ENCODE peak calls at places on chromosomes 1 and 21, in seven cellular contexts. W, P, V, A, I, L and G are unnamed samples.
A peak's percentile ranks its signal among the peaks of the same experiment; 100 is the strongest.

GRCh38 chr1:117674521-117675400 is 68.9 kb downstream of the TENT5C start:
- DNase-seq in W (no peak), P (peak; percentile 22), V (peak; percentile 38), A (peak; percentile 62), I (no peak), L (no peak), G (peak; percentile 67)

GRCh38 chr1:37602750-37603694 is 7.3 kb upstream of the GNL2 start:
- DNase-seq in W (peak; percentile 81), P (peak; percentile 10), V (peak; percentile 63), A (peak; percentile 28), I (no peak), L (no peak), G (peak; percentile 28)

GRCh38 chr1:116508984-116509980 is 61.5 kb downstream of the CD58 start:
- DNase-seq in W (peak; percentile 83), P (peak; percentile 53), V (no peak), A (peak; percentile 52), I (no peak), L (no peak), G (peak; percentile 85)

GRCh38 chr1:44417351-44418021 is 12.4 kb downstream of the RNF220 start:
- DNase-seq in W (no peak), P (no peak), V (no peak), A (no peak), I (no peak), L (no peak), G (no peak)

GRCh38 chr21:44024895-44025353 is 12.8 kb downstream of the TRAPPC10 start:
- DNase-seq in W (peak; percentile 61), P (no peak), V (no peak), A (peak; percentile 17), I (no peak), L (peak; percentile 52), G (no peak)

GRCh38 chr21:41783476-41784150 is 16.8 kb upstream of the RIPK4 start:
- DNase-seq in W (peak; percentile 35), P (no peak), V (peak; percentile 81), A (peak; percentile 85), I (no peak), L (no peak), G (no peak)

GRCh38 chr1:11341881-11342552 is 69.0 kb downstream of the UBIAD1 start:
- DNase-seq in W (peak; percentile 11), P (no peak), V (no peak), A (no peak), I (no peak), L (no peak), G (no peak)

GRCh38 chr1:209633335-209633997 is 18.8 kb downstream of the LAMB3 start:
- DNase-seq in W (no peak), P (no peak), V (no peak), A (no peak), I (no peak), L (no peak), G (no peak)

GRCh38 chr21:21737186-21737585 is 739.0 kb downstream of the NCAM2 start:
- DNase-seq in W (no peak), P (no peak), V (no peak), A (no peak), I (no peak), L (no peak), G (no peak)

GRCh38 chr21:21730524-21730923 is 732.3 kb downstream of the NCAM2 start:
- DNase-seq in W (no peak), P (no peak), V (no peak), A (no peak), I (no peak), L (no peak), G (no peak)

GRCh38 chr21:21731626-21732025 is 733.4 kb downstream of the NCAM2 start:
- DNase-seq in W (no peak), P (no peak), V (no peak), A (no peak), I (no peak), L (no peak), G (no peak)

DNA sequence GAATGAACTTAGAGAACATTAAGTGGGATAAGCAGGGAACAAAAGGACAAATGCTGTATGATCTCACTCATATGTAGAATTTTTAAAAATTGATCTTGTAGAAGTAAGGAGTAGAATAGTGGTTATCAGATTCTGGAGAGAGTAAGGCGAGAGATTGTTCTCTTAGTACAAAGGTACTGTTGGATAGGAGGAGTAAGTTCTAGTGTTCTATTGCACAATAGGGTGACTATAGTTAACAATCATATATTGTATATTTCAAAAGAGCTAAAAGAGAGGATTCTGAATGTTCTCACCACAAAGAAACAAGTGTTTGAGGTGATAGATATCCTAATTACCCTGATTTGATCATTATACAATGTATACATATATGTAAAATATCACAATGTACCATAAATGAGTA is 735.9 kb downstream of the NCAM2 start:
- DNase-seq in W (no peak), P (no peak), V (no peak), A (no peak), I (no peak), L (no peak), G (no peak)
- H3K9me3 ChIP-seq in W (no peaks in the 10 kb centered on the region), P (no peaks in the 10 kb centered on the region), V (no peaks in the 10 kb centered on the region), A (no peaks in the 10 kb centered on the region), I (no peaks in the 10 kb centered on the region), L (no peaks in the 10 kb centered on the region), G (no peaks in the 10 kb centered on the region)

GRCh38 chr1:238029126-238029525 is 138.4 kb upstream of the ZP4 start:
- DNase-seq in W (no peak), P (no peak), V (no peak), A (no peak), I (no peak), L (no peak), G (no peak)
- H3K9me3 ChIP-seq in W (peaks cover 4% of the 10 kb centered on the region), P (no peaks in the 10 kb centered on the region), V (no peaks in the 10 kb centered on the region), A (no peaks in the 10 kb centered on the region), I (no peaks in the 10 kb centered on the region), L (no peaks in the 10 kb centered on the region), G (no peaks in the 10 kb centered on the region)

DNA sequence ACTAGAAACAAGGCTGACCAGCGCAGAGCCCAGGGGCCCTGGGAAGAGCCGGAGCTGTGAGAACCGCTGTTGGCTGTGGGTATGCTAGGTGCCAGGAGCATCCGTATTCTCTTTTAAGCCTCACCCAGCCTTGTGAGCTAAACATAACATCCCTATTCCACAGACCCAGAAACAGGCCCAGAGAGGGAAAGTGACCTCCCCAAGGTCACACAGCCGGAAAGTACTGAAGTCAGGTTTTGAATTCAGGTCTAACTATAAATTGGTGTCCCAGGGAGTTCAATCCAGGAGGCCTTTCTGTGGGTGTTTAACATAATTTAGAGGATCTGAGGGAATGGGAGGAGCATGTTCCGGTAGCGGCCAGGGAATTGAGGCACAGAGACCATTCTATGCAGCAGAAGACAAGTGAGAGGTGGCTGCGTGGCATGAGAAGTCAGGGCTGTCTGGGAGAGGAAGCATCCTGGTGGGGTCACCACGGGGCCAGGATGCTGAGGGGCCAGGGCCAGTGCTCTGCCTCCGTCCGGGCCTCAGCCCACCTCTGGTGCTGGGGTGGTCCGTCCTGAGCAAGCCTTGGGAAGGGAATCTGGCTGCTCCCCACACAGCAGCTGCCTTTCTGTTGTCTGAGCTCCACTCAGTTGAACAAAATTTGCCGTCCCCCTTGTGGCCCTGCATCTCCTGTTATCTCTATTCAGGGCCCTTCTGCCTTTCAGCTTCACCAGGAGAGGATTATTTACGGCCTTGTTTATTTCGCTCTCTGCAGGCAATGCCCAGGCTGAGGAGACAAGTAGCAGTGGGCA is 338.8 kb upstream of the VAMP3 start:
- DNase-seq in W (no peak), P (no peak), V (no peak), A (no peak), I (no peak), L (no peak), G (no peak)
- H3K9me3 ChIP-seq in W (peaks cover 5% of the 10 kb centered on the region), P (no peaks in the 10 kb centered on the region), V (no peaks in the 10 kb centered on the region), A (no peaks in the 10 kb centered on the region), I (no peaks in the 10 kb centered on the region), L (no peaks in the 10 kb centered on the region), G (no peaks in the 10 kb centered on the region)

DNA sequence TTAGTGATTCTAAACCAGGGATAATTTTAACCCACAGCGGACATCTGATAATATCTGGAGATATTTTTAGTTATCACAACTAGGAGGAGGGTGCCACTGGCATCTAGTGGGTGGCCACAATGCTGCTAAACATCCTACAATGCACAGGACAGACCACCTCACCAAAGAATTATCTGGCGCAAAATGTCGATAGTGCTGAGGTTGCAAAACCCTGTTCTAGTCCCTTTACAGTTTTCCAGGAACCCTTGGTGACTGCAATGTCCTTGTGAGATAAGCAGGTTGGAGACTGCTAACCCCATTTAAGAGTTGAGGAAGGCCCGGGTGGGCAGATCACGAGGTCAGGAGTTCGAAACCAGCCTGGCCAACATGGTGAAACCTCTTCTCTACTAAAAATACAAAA is 163.1 kb upstream of the BEND5 start:
- DNase-seq in W (no peak), P (no peak), V (no peak), A (no peak), I (no peak), L (no peak), G (no peak)
- H3K9me3 ChIP-seq in W (no peaks in the 10 kb centered on the region), P (no peaks in the 10 kb centered on the region), V (no peaks in the 10 kb centered on the region), A (no peaks in the 10 kb centered on the region), I (no peaks in the 10 kb centered on the region), L (no peaks in the 10 kb centered on the region), G (no peaks in the 10 kb centered on the region)

GRCh38 chr1:2930016-2930815 is 91.1 kb upstream of the ACTRT2 start:
- DNase-seq in W (no peak), P (no peak), V (no peak), A (no peak), I (no peak), L (no peak), G (no peak)

GRCh38 chr1:2929335-2929734 is 91.9 kb upstream of the ACTRT2 start:
- DNase-seq in W (no peak), P (no peak), V (no peak), A (no peak), I (no peak), L (no peak), G (no peak)

GRCh38 chr1:2927393-2927792 is 93.9 kb upstream of the ACTRT2 start:
- DNase-seq in W (no peak), P (no peak), V (no peak), A (no peak), I (no peak), L (no peak), G (no peak)

GRCh38 chr1:2927995-2928732 is 93.1 kb upstream of the ACTRT2 start:
- DNase-seq in W (no peak), P (no peak), V (no peak), A (no peak), I (no peak), L (no peak), G (no peak)

DNA sequence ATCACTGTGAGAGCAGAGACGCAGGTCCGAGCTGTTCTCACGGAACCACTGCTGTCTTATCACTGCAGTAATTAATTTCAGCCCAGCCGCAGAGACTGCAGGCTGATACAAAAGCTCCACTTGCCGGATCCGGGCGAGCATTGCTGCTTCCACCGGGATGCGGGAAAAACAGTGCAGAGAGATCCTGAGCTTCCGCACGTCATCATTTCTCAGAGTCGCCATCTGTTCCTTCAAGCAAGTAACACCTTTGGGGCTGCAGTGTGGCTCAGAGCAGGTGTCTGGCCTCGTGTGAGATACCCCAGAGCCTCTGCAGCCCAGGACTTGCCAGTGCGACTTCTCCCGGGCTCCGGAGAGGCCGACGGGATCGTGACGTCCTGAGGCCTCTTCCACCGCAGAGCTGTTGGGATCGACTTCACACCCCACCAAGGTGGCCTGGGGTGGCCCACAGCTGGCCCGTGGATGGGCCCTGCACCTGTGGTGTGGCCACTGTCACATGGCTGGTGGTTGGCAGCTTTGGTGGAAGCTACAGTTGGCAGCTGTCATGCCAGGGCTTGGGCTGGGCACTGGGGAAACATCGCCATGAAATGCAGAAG is 92.4 kb upstream of the ACTRT2 start:
- DNase-seq in W (no peak), P (no peak), V (no peak), A (no peak), I (no peak), L (no peak), G (no peak)
- H3K9me3 ChIP-seq in W (peaks cover 4% of the 10 kb centered on the region), P (no peaks in the 10 kb centered on the region), V (no peaks in the 10 kb centered on the region), A (no peaks in the 10 kb centered on the region), I (no peaks in the 10 kb centered on the region), L (no peaks in the 10 kb centered on the region), G (no peaks in the 10 kb centered on the region)